ENCODE peak calls at places on chromosomes 16 and 17, in five cellular contexts. One of them, this sample, is unnamed.

GRCh38 chr16:84514874-84515835 is 10.7 kb upstream of the MEAK7 start:
- DNase-seq in HepG2: peak; percentile 85
- DNase-seq in HTR-8/SVneo: no peak
- DNase-seq in Daoy: no peak
- DNase-seq in MM.1S: peak; percentile 85
- DNase-seq in this sample: no peak

GRCh38 chr17:74012465-74012864 is 191.0 kb upstream of the RPL38 start:
- DNase-seq in MM.1S: no peak
- DNase-seq in HepG2: peak; percentile 15
- DNase-seq in Daoy: no peak
- DNase-seq in HTR-8/SVneo: no peak
- DNase-seq in this sample: no peak

GRCh38 chr16:30488764-30489595 is 16.4 kb downstream of the ITGAL start:
- DNase-seq in HTR-8/SVneo: no peak
- DNase-seq in Daoy: no peak
- DNase-seq in MM.1S: no peak
- DNase-seq in HepG2: peak; percentile 78
- DNase-seq in this sample: no peak

GRCh38 chr17:45170976-45171337 is 9.3 kb downstream of the HEXIM2 start:
- DNase-seq in MM.1S: no peak
- DNase-seq in HTR-8/SVneo: peak; percentile 88
- DNase-seq in Daoy: peak; percentile 82
- DNase-seq in HepG2: no peak
- DNase-seq in this sample: peak; percentile 63

GRCh38 chr16:72846594-72846993 is 201.3 kb downstream of the ZFHX3 start:
- DNase-seq in HTR-8/SVneo: no peak
- DNase-seq in Daoy: no peak
- DNase-seq in HepG2: no peak
- DNase-seq in MM.1S: no peak
- DNase-seq in this sample: no peak

GRCh38 chr16:21638573-21638975 is 13.8 kb downstream of the IGSF6 start:
- DNase-seq in MM.1S: no peak
- DNase-seq in HepG2: peak; percentile 91
- DNase-seq in HTR-8/SVneo: no peak
- DNase-seq in Daoy: peak; percentile 13
- DNase-seq in this sample: no peak

GRCh38 chr17:62014526-62014925 is 50.6 kb downstream of the MED13 start:
- DNase-seq in HepG2: no peak
- DNase-seq in MM.1S: no peak
- DNase-seq in HTR-8/SVneo: no peak
- DNase-seq in Daoy: no peak
- DNase-seq in this sample: no peak

GRCh38 chr17:16617481-16618060 is 36.1 kb downstream of the ZNF624 start:
- DNase-seq in HTR-8/SVneo: no peak
- DNase-seq in Daoy: no peak
- DNase-seq in MM.1S: no peak
- DNase-seq in HepG2: no peak
- DNase-seq in this sample: no peak

GRCh38 chr17:70332811-70333210 is 163.5 kb downstream of the KCNJ2 start:
- DNase-seq in HepG2: no peak
- DNase-seq in Daoy: no peak
- DNase-seq in HTR-8/SVneo: no peak
- DNase-seq in MM.1S: no peak
- DNase-seq in this sample: no peak

GRCh38 chr17:67959510-67959909 is 36.8 kb downstream of the C17orf58 start:
- DNase-seq in Daoy: no peak
- DNase-seq in MM.1S: no peak
- DNase-seq in HepG2: no peak
- DNase-seq in HTR-8/SVneo: no peak
- DNase-seq in this sample: no peak

GRCh38 chr17:64491995-64492394 is 4.9 kb downstream of the POLG2 start:
- DNase-seq in HTR-8/SVneo: no peak
- DNase-seq in HepG2: no peak
- DNase-seq in MM.1S: no peak
- DNase-seq in Daoy: no peak
- DNase-seq in this sample: no peak

GRCh38 chr17:47231334-47231733 is 22.2 kb downstream of the MYL4 start:
- DNase-seq in Daoy: no peak
- DNase-seq in MM.1S: no peak
- DNase-seq in HTR-8/SVneo: no peak
- DNase-seq in HepG2: no peak
- DNase-seq in this sample: no peak

GRCh38 chr16:88023366-88023765 is 72.1 kb downstream of the BANP start:
- DNase-seq in MM.1S: no peak
- DNase-seq in HTR-8/SVneo: no peak
- DNase-seq in Daoy: no peak
- DNase-seq in HepG2: no peak
- DNase-seq in this sample: no peak

GRCh38 chr17:8887834-8888703 is 20.6 kb upstream of the PIK3R6 start:
- DNase-seq in MM.1S: peak; percentile 26
- DNase-seq in Daoy: peak; percentile 59
- DNase-seq in HTR-8/SVneo: peak; percentile 31
- DNase-seq in HepG2: peak; percentile 39
- DNase-seq in this sample: no peak

GRCh38 chr16:56948234-56948633 is 13.5 kb upstream of the CETP start:
- DNase-seq in Daoy: no peak
- DNase-seq in HTR-8/SVneo: no peak
- DNase-seq in MM.1S: no peak
- DNase-seq in HepG2: no peak
- DNase-seq in this sample: no peak

GRCh38 chr16:11105038-11105903 is 150.7 kb downstream of the SOCS1 start:
- DNase-seq in HepG2: peak; percentile 90
- DNase-seq in Daoy: peak; percentile 64
- DNase-seq in MM.1S: peak; percentile 73
- DNase-seq in HTR-8/SVneo: peak; percentile 79
- DNase-seq in this sample: no peak

GRCh38 chr17:66345264-66345663 is 42.9 kb downstream of the PRKCA start:
- DNase-seq in MM.1S: no peak
- DNase-seq in HepG2: no peak
- DNase-seq in Daoy: no peak
- DNase-seq in HTR-8/SVneo: no peak
- DNase-seq in this sample: no peak

GRCh38 chr17:5133311-5133710 is 17.5 kb downstream of the USP6 start:
- DNase-seq in HTR-8/SVneo: no peak
- DNase-seq in MM.1S: no peak
- DNase-seq in HepG2: no peak
- DNase-seq in Daoy: no peak
- DNase-seq in this sample: no peak

GRCh38 chr17:2101448-2102257 is 46.8 kb downstream of the HIC1 start:
- DNase-seq in MM.1S: no peak
- DNase-seq in HTR-8/SVneo: no peak
- DNase-seq in HepG2: no peak
- DNase-seq in Daoy: no peak
- DNase-seq in this sample: no peak

GRCh38 chr17:51166987-51167931 is 1.0 kb downstream of the NME2 start:
- DNase-seq in HTR-8/SVneo: peak; percentile 95
- DNase-seq in MM.1S: peak; percentile 61
- DNase-seq in HepG2: peak; percentile 59
- DNase-seq in Daoy: peak; percentile 54
- DNase-seq in this sample: peak; percentile 34

GRCh38 chr16:74290356-74290755 is 6.3 kb upstream of the PSMD7 start:
- DNase-seq in Daoy: no peak
- DNase-seq in HepG2: no peak
- DNase-seq in MM.1S: no peak
- DNase-seq in HTR-8/SVneo: no peak
- DNase-seq in this sample: no peak

GRCh38 chr17:17077101-17077500 is 34.8 kb downstream of the MPRIP start:
- DNase-seq in Daoy: no peak
- DNase-seq in HepG2: no peak
- DNase-seq in HTR-8/SVneo: no peak
- DNase-seq in MM.1S: no peak
- DNase-seq in this sample: no peak

GRCh38 chr16:15396948-15397594 is 1.5 kb downstream of the MPV17L start:
- DNase-seq in MM.1S: no peak
- DNase-seq in HepG2: peak; percentile 17
- DNase-seq in HTR-8/SVneo: no peak
- DNase-seq in Daoy: no peak
- DNase-seq in this sample: no peak

GRCh38 chr17:73932216-73932749 is 271.2 kb upstream of the RPL38 start:
- DNase-seq in MM.1S: no peak
- DNase-seq in HepG2: no peak
- DNase-seq in HTR-8/SVneo: no peak
- DNase-seq in Daoy: no peak
- DNase-seq in this sample: no peak

GRCh38 chr17:44758414-44759095 is at the start of gene ADAM11:
- DNase-seq in Daoy: no peak
- DNase-seq in HTR-8/SVneo: peak; percentile 75
- DNase-seq in MM.1S: no peak
- DNase-seq in HepG2: no peak
- DNase-seq in this sample: no peak

GRCh38 chr17:55806745-55807466 is 56.1 kb downstream of the PCTP start:
- DNase-seq in MM.1S: no peak
- DNase-seq in HTR-8/SVneo: no peak
- DNase-seq in Daoy: no peak
- DNase-seq in HepG2: no peak
- DNase-seq in this sample: no peak

GRCh38 chr16:6122401-6122800 is 1024.8 kb upstream of the EEF2KMT start:
- DNase-seq in Daoy: no peak
- DNase-seq in HepG2: no peak
- DNase-seq in MM.1S: no peak
- DNase-seq in HTR-8/SVneo: no peak
- DNase-seq in this sample: no peak

GRCh38 chr17:80872999-80873951 is 118.4 kb upstream of the CHMP6 start:
- DNase-seq in MM.1S: no peak
- DNase-seq in HepG2: no peak
- DNase-seq in HTR-8/SVneo: no peak
- DNase-seq in Daoy: peak; percentile 50
- DNase-seq in this sample: no peak

This sample was measured in T1000.